ENCODE peak calls at places on chromosomes 1 and 21, in seven cellular contexts. U is ovary, Q is psoas muscle, O is tibial nerve, P is neural progenitor cell, H is body of pancreas, B is mammary epithelial cell. X is an unnamed sample.
A peak's percentile ranks its signal among the peaks of the same experiment; 100 is the strongest.

GRCh38 chr1:116286541-116286971 is 86.5 kb upstream of the ATP1A1 start:
- DNase-seq in U (no peak), P (no peak), Q (no peak), H (no peak), O (no peak), B (no peak), X (peak; percentile 26)

GRCh38 chr21:28342229-28342810 is 650.4 kb downstream of the LTN1 start:
- DNase-seq in U (no peak), Q (no peak), H (no peak), O (no peak), B (no peak), P (no peak), X (peak; percentile 79)

GRCh38 chr1:65525297-65526048 is 105.0 kb downstream of the LEPR start:
- DNase-seq in Q (peak; percentile 59), P (peak; percentile 61), U (peak; percentile 67), H (peak; percentile 6), O (peak; percentile 18), B (no peak), X (no peak)

GRCh38 chr1:202959276-202959620 is 1.1 kb upstream of the ADIPOR1 start:
- DNase-seq in P (no peak), U (no peak), B (peak; percentile 61), O (no peak), Q (no peak), H (no peak), X (peak; percentile 79)

GRCh38 chr1:187655163-187655562 is 826.4 kb downstream of the PLA2G4A start:
- DNase-seq in P (no peak), U (no peak), H (no peak), O (no peak), Q (no peak), B (peak; percentile 52), X (no peak)

GRCh38 chr1:54324750-54325704 is 81.2 kb downstream of the SSBP3 start:
- DNase-seq in Q (no peak), P (no peak), H (no peak), O (no peak), U (peak; percentile 79), B (no peak), X (no peak)

GRCh38 chr1:212514056-212514614 is 81.4 kb downstream of the NENF start:
- DNase-seq in P (no peak), O (no peak), U (no peak), H (peak; percentile 47), B (peak; percentile 53), Q (peak; percentile 61), X (peak; percentile 98)

GRCh38 chr1:41862411-41863221 is 56.1 kb downstream of the HIVEP3 start:
- DNase-seq in P (no peak), H (no peak), O (no peak), B (peak; percentile 82), U (no peak), Q (no peak), X (no peak)

GRCh38 chr21:26776320-26777021 is 68.7 kb downstream of the ADAMTS1 start:
- DNase-seq in O (no peak), Q (no peak), B (peak; percentile 20), U (no peak), P (no peak), H (no peak), X (peak; percentile 40)

GRCh38 chr1:153728305-153729066 is 636 bp downstream of the INTS3 start:
- DNase-seq in B (peak; percentile 9), O (no peak), H (peak; percentile 63), U (peak; percentile 78), P (peak; percentile 79), Q (peak; percentile 68), X (peak; percentile 68)

GRCh38 chr1:9651565-9652378 is at the start of gene PIK3CD:
- DNase-seq in Q (peak; percentile 60), P (peak; percentile 89), O (no peak), U (peak; percentile 42), H (no peak), B (peak; percentile 25), X (peak; percentile 29)

GRCh38 chr1:35945327-35945726 is 14.4 kb downstream of the AGO3 start:
- DNase-seq in O (no peak), Q (no peak), H (no peak), B (no peak), U (no peak), P (no peak), X (no peak)

DNA sequence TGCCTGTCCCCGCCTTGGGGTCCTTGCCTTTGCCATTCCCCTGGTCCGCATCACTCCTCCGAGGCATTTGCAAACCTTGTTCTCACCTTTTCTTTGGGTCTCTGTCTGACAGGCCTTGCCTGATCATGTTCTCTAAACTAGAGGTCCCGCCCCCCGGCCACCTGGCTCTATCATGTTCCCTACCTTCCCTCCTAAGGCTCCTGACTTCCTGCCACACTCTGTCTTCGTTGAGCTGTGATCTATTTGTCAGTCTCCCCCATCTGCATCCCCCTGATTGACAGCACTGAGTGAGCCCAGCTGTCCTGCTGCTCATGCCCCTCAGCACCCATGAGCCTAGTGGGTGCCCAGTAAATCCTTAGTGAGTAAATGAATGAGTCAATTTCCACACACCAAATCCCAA is 22.8 kb downstream of the ERG start:
- DNase-seq in U (no peak), B (no peak), Q (no peak), H (no peak), O (no peak), P (no peak), X (no peak)
- H3K4me3 ChIP-seq in U (no peak overlapping the region), B (no peak overlapping the region), Q (no peak overlapping the region), H (no peak overlapping the region), O (no peak overlapping the region), P (no peak overlapping the region), X (no peak overlapping the region)

GRCh38 chr1:24109166-24109483 is 2.8 kb downstream of the MYOM3 start:
- DNase-seq in P (no peak), Q (no peak), H (no peak), B (no peak), U (no peak), O (no peak), X (no peak)
- H3K4me1 ChIP-seq in P (peaks cover 23% of the 10 kb centered on the region), Q (peaks cover 65% of the 10 kb centered on the region), H (peaks cover 8% of the 10 kb centered on the region), B (peaks cover 36% of the 10 kb centered on the region), U (no peaks in the 10 kb centered on the region), O (no peaks in the 10 kb centered on the region), X (peaks cover 3% of the 10 kb centered on the region)

GRCh38 chr1:208541225-208541855 is 297.2 kb upstream of the PLXNA2 start:
- DNase-seq in H (no peak), B (peak; percentile 46), Q (no peak), U (no peak), P (no peak), O (no peak), X (no peak)

GRCh38 chr1:208542309-208542708 is 298.1 kb upstream of the PLXNA2 start:
- DNase-seq in P (no peak), Q (no peak), H (no peak), B (no peak), O (no peak), U (no peak), X (no peak)

GRCh38 chr1:208544058-208544457 is 299.9 kb upstream of the PLXNA2 start:
- DNase-seq in B (no peak), P (no peak), U (no peak), O (no peak), H (no peak), Q (no peak), X (no peak)

GRCh38 chr1:208540724-208541123 is 296.5 kb upstream of the PLXNA2 start:
- DNase-seq in U (no peak), P (no peak), B (no peak), O (no peak), Q (no peak), H (no peak), X (no peak)

GRCh38 chr1:208544794-208545193 is 300.6 kb upstream of the PLXNA2 start:
- DNase-seq in Q (no peak), H (no peak), B (no peak), P (no peak), U (no peak), O (no peak), X (no peak)
- H3K4me3 ChIP-seq in Q (no peak overlapping the region), H (no peak overlapping the region), B (no peak overlapping the region), P (no peak overlapping the region), U (no peak overlapping the region), O (no peak overlapping the region), X (no peak overlapping the region)

GRCh38 chr1:174642393-174642792 is 194.6 kb downstream of the GPR52 start:
- DNase-seq in B (no peak), Q (no peak), H (no peak), U (no peak), O (no peak), P (no peak), X (no peak)

GRCh38 chr1:174640783-174641182 is 193.0 kb downstream of the GPR52 start:
- DNase-seq in Q (no peak), H (no peak), O (no peak), B (no peak), P (no peak), U (no peak), X (no peak)

GRCh38 chr1:174637487-174637886 is 189.7 kb downstream of the GPR52 start:
- DNase-seq in H (no peak), O (no peak), P (no peak), B (no peak), U (no peak), Q (no peak), X (no peak)

GRCh38 chr1:174643206-174643605 is 195.4 kb downstream of the GPR52 start:
- DNase-seq in Q (no peak), P (no peak), H (no peak), U (no peak), O (no peak), B (no peak), X (no peak)
- H3K4me1 ChIP-seq in Q (no peaks in the 10 kb centered on the region), P (no peaks in the 10 kb centered on the region), H (no peaks in the 10 kb centered on the region), U (no peaks in the 10 kb centered on the region), O (no peaks in the 10 kb centered on the region), B (no peaks in the 10 kb centered on the region), X (no peaks in the 10 kb centered on the region)

GRCh38 chr1:47333922-47334764 is 553 bp downstream of the CMPK1 start:
- DNase-seq in O (peak; percentile 59), P (peak; percentile 96), U (peak; percentile 85), Q (peak; percentile 92), H (peak; percentile 85), B (peak; percentile 75), X (peak; percentile 87)
- H3K4me3 ChIP-seq in O (peak overlapping the region; percentile 91), P (peak overlapping the region; percentile 92), U (peak overlapping the region; percentile 97), Q (peak overlapping the region; percentile 88), H (peak overlapping the region; percentile 91), B (peak overlapping the region; percentile 93), X (peak overlapping the region; percentile 96)

GRCh38 chr1:109250454-109251276 is 1.3 kb downstream of the CELSR2 start:
- DNase-seq in Q (peak; percentile 49), O (no peak), H (no peak), B (no peak), U (peak; percentile 33), P (no peak), X (no peak)
- H3K4me1 ChIP-seq in Q (peaks cover 27% of the 10 kb centered on the region), O (no peaks in the 10 kb centered on the region), H (peaks cover 38% of the 10 kb centered on the region), B (peaks cover 41% of the 10 kb centered on the region), U (peaks cover 4% of the 10 kb centered on the region), P (peaks cover 42% of the 10 kb centered on the region), X (peaks cover 13% of the 10 kb centered on the region)